ENCODE peak calls at places on chromosomes 12 and 14, in nine cellular contexts. One of them, this sample, is unnamed.

GRCh38 chr14:35205737-35206136 is 83.4 kb downstream of the PRORP start:
- DNase-seq in body of pancreas: no peak
- DNase-seq in transverse colon: no peak
- DNase-seq in NB4: no peak
- DNase-seq in thyroid gland: no peak
- DNase-seq in IMR-90: no peak
- DNase-seq in tibial nerve: no peak
- DNase-seq in gastrocnemius medialis: no peak
- DNase-seq in A549: no peak
- DNase-seq in this sample: no peak

GRCh38 chr12:5085896-5086295 is 42.2 kb downstream of the KCNA5 start:
- DNase-seq in body of pancreas: no peak
- DNase-seq in transverse colon: no peak
- DNase-seq in NB4: no peak
- DNase-seq in thyroid gland: no peak
- DNase-seq in IMR-90: peak
- DNase-seq in tibial nerve: no peak
- DNase-seq in gastrocnemius medialis: no peak
- DNase-seq in A549: no peak
- DNase-seq in this sample: no peak

GRCh38 chr14:77582511-77582910 is 33.9 kb downstream of the SPTLC2 start:
- DNase-seq in body of pancreas: no peak
- DNase-seq in transverse colon: no peak
- DNase-seq in NB4: no peak
- DNase-seq in thyroid gland: no peak
- DNase-seq in IMR-90: peak
- DNase-seq in tibial nerve: no peak
- DNase-seq in gastrocnemius medialis: no peak
- DNase-seq in A549: no peak
- DNase-seq in this sample: no peak

GRCh38 chr12:32981139-32981538 is 84.6 kb upstream of the PKP2 start:
- DNase-seq in body of pancreas: no peak
- DNase-seq in transverse colon: no peak
- DNase-seq in NB4: no peak
- DNase-seq in thyroid gland: no peak
- DNase-seq in IMR-90: no peak
- DNase-seq in tibial nerve: no peak
- DNase-seq in gastrocnemius medialis: no peak
- DNase-seq in A549: no peak
- DNase-seq in this sample: no peak

GRCh38 chr12:11486623-11487444 is 91.5 kb upstream of the PRB2 start:
- DNase-seq in body of pancreas: peak
- DNase-seq in transverse colon: peak
- DNase-seq in NB4: peak
- DNase-seq in thyroid gland: peak
- DNase-seq in IMR-90: peak
- DNase-seq in tibial nerve: peak
- DNase-seq in gastrocnemius medialis: peak
- DNase-seq in A549: peak
- DNase-seq in this sample: peak

GRCh38 chr14:37088356-37088755 is 84.0 kb downstream of the SLC25A21 start:
- DNase-seq in body of pancreas: no peak
- DNase-seq in transverse colon: no peak
- DNase-seq in NB4: no peak
- DNase-seq in thyroid gland: no peak
- DNase-seq in IMR-90: no peak
- DNase-seq in tibial nerve: no peak
- DNase-seq in gastrocnemius medialis: no peak
- DNase-seq in A549: no peak
- DNase-seq in this sample: no peak

GRCh38 chr14:86796221-86797074 is 1196.5 kb downstream of the GALC start:
- DNase-seq in body of pancreas: no peak
- DNase-seq in transverse colon: no peak
- DNase-seq in NB4: no peak
- DNase-seq in thyroid gland: no peak
- DNase-seq in IMR-90: peak
- DNase-seq in tibial nerve: no peak
- DNase-seq in gastrocnemius medialis: no peak
- DNase-seq in A549: no peak
- DNase-seq in this sample: no peak

GRCh38 chr14:22521449-22522239 is 67.4 kb downstream of the DAD1 start:
- DNase-seq in body of pancreas: no peak
- DNase-seq in transverse colon: no peak
- DNase-seq in NB4: no peak
- DNase-seq in thyroid gland: no peak
- DNase-seq in IMR-90: no peak
- DNase-seq in tibial nerve: no peak
- DNase-seq in gastrocnemius medialis: no peak
- DNase-seq in A549: no peak
- DNase-seq in this sample: no peak

GRCh38 chr12:25929096-25929637 is 29.3 kb upstream of the RASSF8 start:
- DNase-seq in body of pancreas: no peak
- DNase-seq in transverse colon: no peak
- DNase-seq in NB4: no peak
- DNase-seq in thyroid gland: no peak
- DNase-seq in IMR-90: no peak
- DNase-seq in tibial nerve: no peak
- DNase-seq in gastrocnemius medialis: no peak
- DNase-seq in A549: no peak
- DNase-seq in this sample: no peak

GRCh38 chr14:67533754-67534085 is 630 bp downstream of the PLEKHH1 start:
- DNase-seq in body of pancreas: peak
- DNase-seq in transverse colon: peak
- DNase-seq in NB4: no peak
- DNase-seq in thyroid gland: peak
- DNase-seq in IMR-90: no peak
- DNase-seq in tibial nerve: no peak
- DNase-seq in gastrocnemius medialis: no peak
- DNase-seq in A549: no peak
- DNase-seq in this sample: no peak

GRCh38 chr12:75322464-75322863 is 7.7 kb downstream of the CAPS2 start:
- DNase-seq in body of pancreas: no peak
- DNase-seq in transverse colon: no peak
- DNase-seq in NB4: no peak
- DNase-seq in thyroid gland: no peak
- DNase-seq in IMR-90: peak
- DNase-seq in tibial nerve: no peak
- DNase-seq in gastrocnemius medialis: no peak
- DNase-seq in A549: no peak
- DNase-seq in this sample: no peak
- TF ChIP-seq POLR2A in body of pancreas: no peak
- TF ChIP-seq POLR2A in transverse colon: no peak
- TF ChIP-seq POLR2A in NB4: no peak
- TF ChIP-seq POLR2A in thyroid gland: no peak
- TF ChIP-seq POLR2A in IMR-90: no peak
- TF ChIP-seq POLR2A in tibial nerve: no peak
- TF ChIP-seq POLR2A in gastrocnemius medialis: no peak
- TF ChIP-seq POLR2A in A549: no peak
- TF ChIP-seq POLR2A in this sample: no peak

DNA sequence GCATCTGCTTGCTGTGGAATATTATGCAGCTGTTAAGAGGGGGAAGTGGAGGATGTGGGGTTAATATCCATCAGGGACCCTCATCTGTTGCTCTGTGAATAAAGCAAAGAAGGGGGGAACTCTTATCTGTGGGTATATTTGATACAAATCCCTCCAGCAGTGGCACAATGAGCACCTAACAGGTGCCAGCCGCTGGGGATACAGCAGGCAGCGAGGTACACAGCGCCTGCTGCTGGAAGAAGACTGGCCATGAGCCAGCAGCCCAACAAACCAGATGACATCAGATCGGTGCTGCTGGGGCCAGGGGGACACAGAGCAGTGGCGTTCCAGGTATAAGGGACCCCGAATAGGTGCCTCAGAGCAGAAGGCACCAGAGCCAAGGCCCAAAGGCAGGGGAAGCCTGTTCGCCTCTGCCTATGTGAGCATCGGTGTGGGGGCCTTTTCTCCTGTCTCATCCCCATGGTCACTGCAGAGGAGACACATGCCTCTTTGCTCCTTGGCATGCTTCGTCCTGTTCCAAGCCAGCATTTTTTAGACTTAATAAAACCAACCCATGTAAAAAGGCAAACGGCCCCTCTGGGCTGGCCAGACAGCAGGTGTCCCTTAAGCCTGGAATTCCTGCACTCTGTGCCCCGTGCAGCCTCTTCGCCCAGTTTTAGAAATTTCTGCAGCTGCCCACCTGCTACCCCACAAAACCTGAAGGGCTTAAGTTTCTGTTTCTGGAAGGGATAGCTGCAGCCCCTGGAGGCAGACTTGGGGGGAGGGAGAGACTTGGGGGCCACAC is 1.6 kb upstream of the CKB start:
- DNase-seq in body of pancreas: peak
- DNase-seq in transverse colon: no peak
- DNase-seq in NB4: no peak
- DNase-seq in thyroid gland: no peak
- DNase-seq in IMR-90: no peak
- DNase-seq in tibial nerve: no peak
- DNase-seq in gastrocnemius medialis: no peak
- DNase-seq in A549: no peak
- DNase-seq in this sample: no peak
- TF ChIP-seq CTCF in body of pancreas: no peak
- TF ChIP-seq CTCF in transverse colon: no peak
- TF ChIP-seq CTCF in NB4: peak
- TF ChIP-seq CTCF in thyroid gland: no peak
- TF ChIP-seq CTCF in IMR-90: no peak
- TF ChIP-seq CTCF in tibial nerve: no peak
- TF ChIP-seq CTCF in gastrocnemius medialis: no peak
- TF ChIP-seq CTCF in A549: peak
- TF ChIP-seq CTCF in this sample: no peak

GRCh38 chr12:122078141-122079037 is at the start of gene MLXIP:
- DNase-seq in body of pancreas: peak
- DNase-seq in transverse colon: peak
- DNase-seq in NB4: peak
- DNase-seq in thyroid gland: peak
- DNase-seq in IMR-90: peak
- DNase-seq in tibial nerve: peak
- DNase-seq in gastrocnemius medialis: peak
- DNase-seq in A549: peak
- DNase-seq in this sample: no peak
- TF ChIP-seq POLR2A in body of pancreas: peak
- TF ChIP-seq POLR2A in transverse colon: peak
- TF ChIP-seq POLR2A in NB4: peak
- TF ChIP-seq POLR2A in thyroid gland: peak
- TF ChIP-seq POLR2A in IMR-90: peak
- TF ChIP-seq POLR2A in tibial nerve: peak
- TF ChIP-seq POLR2A in gastrocnemius medialis: peak
- TF ChIP-seq POLR2A in A549: peak
- TF ChIP-seq POLR2A in this sample: peak

GRCh38 chr14:59188461-59189280 is at the start of gene DAAM1:
- DNase-seq in body of pancreas: peak
- DNase-seq in transverse colon: peak
- DNase-seq in NB4: peak
- DNase-seq in thyroid gland: peak
- DNase-seq in IMR-90: peak
- DNase-seq in tibial nerve: peak
- DNase-seq in gastrocnemius medialis: peak
- DNase-seq in A549: peak
- DNase-seq in this sample: peak

GRCh38 chr14:59189822-59190368 is 1.4 kb downstream of the DAAM1 start:
- DNase-seq in body of pancreas: peak
- DNase-seq in transverse colon: peak
- DNase-seq in NB4: peak
- DNase-seq in thyroid gland: peak
- DNase-seq in IMR-90: peak
- DNase-seq in tibial nerve: peak
- DNase-seq in gastrocnemius medialis: peak
- DNase-seq in A549: peak
- DNase-seq in this sample: peak

GRCh38 chr14:59189281-59189821 is 884 bp downstream of the DAAM1 start:
- DNase-seq in body of pancreas: peak
- DNase-seq in transverse colon: no peak
- DNase-seq in NB4: peak
- DNase-seq in thyroid gland: peak
- DNase-seq in IMR-90: peak
- DNase-seq in tibial nerve: no peak
- DNase-seq in gastrocnemius medialis: no peak
- DNase-seq in A549: peak
- DNase-seq in this sample: no peak

GRCh38 chr14:59187802-59188460 is 536 bp upstream of the DAAM1 start:
- DNase-seq in body of pancreas: peak
- DNase-seq in transverse colon: peak
- DNase-seq in NB4: peak
- DNase-seq in thyroid gland: peak
- DNase-seq in IMR-90: no peak
- DNase-seq in tibial nerve: peak
- DNase-seq in gastrocnemius medialis: peak
- DNase-seq in A549: peak
- DNase-seq in this sample: no peak

GRCh38 chr14:59190372-59190771 is 1.9 kb downstream of the DAAM1 start:
- DNase-seq in body of pancreas: peak
- DNase-seq in transverse colon: peak
- DNase-seq in NB4: peak
- DNase-seq in thyroid gland: peak
- DNase-seq in IMR-90: no peak
- DNase-seq in tibial nerve: no peak
- DNase-seq in gastrocnemius medialis: no peak
- DNase-seq in A549: peak
- DNase-seq in this sample: no peak
- TF ChIP-seq CTCF in body of pancreas: no peak
- TF ChIP-seq CTCF in transverse colon: no peak
- TF ChIP-seq CTCF in NB4: no peak
- TF ChIP-seq CTCF in thyroid gland: no peak
- TF ChIP-seq CTCF in IMR-90: peak
- TF ChIP-seq CTCF in tibial nerve: no peak
- TF ChIP-seq CTCF in gastrocnemius medialis: no peak
- TF ChIP-seq CTCF in A549: no peak
- TF ChIP-seq CTCF in this sample: peak

DNA sequence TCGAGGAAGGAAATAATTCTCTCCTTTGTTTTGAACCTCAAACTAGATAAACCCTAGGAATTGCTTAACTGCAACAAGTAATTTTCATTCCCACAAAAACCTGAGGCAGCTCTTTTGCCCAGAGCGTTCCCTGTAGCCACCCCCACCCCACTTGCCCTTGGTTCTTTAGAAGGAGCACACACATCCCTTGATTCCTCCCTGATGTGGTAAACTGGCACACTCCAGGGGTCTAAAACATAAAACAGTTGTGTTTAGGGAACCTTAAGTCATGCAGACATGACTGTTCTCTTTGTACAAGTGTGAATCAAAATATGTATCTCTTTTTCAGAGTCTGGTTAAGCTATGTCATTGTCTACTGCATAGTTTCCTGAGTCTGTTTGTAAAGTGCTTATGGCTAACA is 14.0 kb downstream of the MAPK1IP1L start:
- DNase-seq in body of pancreas: no peak
- DNase-seq in transverse colon: no peak
- DNase-seq in NB4: no peak
- DNase-seq in thyroid gland: no peak
- DNase-seq in IMR-90: no peak
- DNase-seq in tibial nerve: no peak
- DNase-seq in gastrocnemius medialis: no peak
- DNase-seq in A549: no peak
- DNase-seq in this sample: no peak
- TF ChIP-seq POLR2A in body of pancreas: no peak
- TF ChIP-seq POLR2A in transverse colon: no peak
- TF ChIP-seq POLR2A in NB4: no peak
- TF ChIP-seq POLR2A in thyroid gland: no peak
- TF ChIP-seq POLR2A in IMR-90: no peak
- TF ChIP-seq POLR2A in tibial nerve: no peak
- TF ChIP-seq POLR2A in gastrocnemius medialis: no peak
- TF ChIP-seq POLR2A in A549: no peak
- TF ChIP-seq POLR2A in this sample: no peak

GRCh38 chr12:127450822-127451221 is 816.1 kb upstream of the TMEM132C start:
- DNase-seq in body of pancreas: no peak
- DNase-seq in transverse colon: no peak
- DNase-seq in NB4: no peak
- DNase-seq in thyroid gland: no peak
- DNase-seq in IMR-90: peak
- DNase-seq in tibial nerve: no peak
- DNase-seq in gastrocnemius medialis: no peak
- DNase-seq in A549: no peak
- DNase-seq in this sample: no peak
- TF ChIP-seq CTCF in body of pancreas: no peak
- TF ChIP-seq CTCF in transverse colon: no peak
- TF ChIP-seq CTCF in NB4: no peak
- TF ChIP-seq CTCF in thyroid gland: no peak
- TF ChIP-seq CTCF in IMR-90: peak
- TF ChIP-seq CTCF in tibial nerve: no peak
- TF ChIP-seq CTCF in gastrocnemius medialis: no peak
- TF ChIP-seq CTCF in A549: no peak
- TF ChIP-seq CTCF in this sample: no peak

This sample was measured in GM12878.